ENCODE peak calls at places on chromosomes 12 and 14, in four cellular contexts. One of them, this sample, is unnamed.
A peak's percentile ranks its signal among the peaks of the same experiment; 100 is the strongest.

GRCh38 chr14:97458302-97459137 is 661.3 kb downstream of the VRK1 start:
- DNase-seq in IMR-90: no peak
- DNase-seq in K562: no peak
- DNase-seq in H1: peak; percentile 67
- DNase-seq in this sample: no peak

GRCh38 chr14:71327691-71328090 is 420.4 kb downstream of the PCNX1 start:
- DNase-seq in H1: no peak
- DNase-seq in K562: no peak
- DNase-seq in IMR-90: peak; percentile 37
- DNase-seq in this sample: no peak

GRCh38 chr14:65211341-65211987 is 109.1 kb upstream of the MAX start:
- DNase-seq in H1: no peak
- DNase-seq in K562: peak; percentile 16
- DNase-seq in IMR-90: peak; percentile 85
- DNase-seq in this sample: no peak

GRCh38 chr14:33781267-33781666 is 169.6 kb downstream of the EGLN3 start:
- DNase-seq in K562: no peak
- DNase-seq in H1: no peak
- DNase-seq in IMR-90: no peak
- DNase-seq in this sample: no peak

GRCh38 chr14:53156238-53156637 is 3.1 kb upstream of the DDHD1 start:
- DNase-seq in IMR-90: no peak
- DNase-seq in K562: no peak
- DNase-seq in H1: no peak
- DNase-seq in this sample: no peak

GRCh38 chr14:64939817-64940190 is 2.7 kb downstream of the GPX2 start:
- DNase-seq in IMR-90: no peak
- DNase-seq in H1: no peak
- DNase-seq in K562: no peak
- DNase-seq in this sample: no peak

GRCh38 chr14:105853089-105853906 is 326.9 kb downstream of the TMEM121 start:
- DNase-seq in IMR-90: no peak
- DNase-seq in K562: no peak
- DNase-seq in H1: no peak
- DNase-seq in this sample: peak; percentile 79

GRCh38 chr14:104927901-104928300 is 3.2 kb downstream of the PLD4 start:
- DNase-seq in IMR-90: no peak
- DNase-seq in K562: no peak
- DNase-seq in H1: no peak
- DNase-seq in this sample: no peak

GRCh38 chr14:106372870-106373657 is 846.7 kb downstream of the TMEM121 start:
- DNase-seq in K562: peak; percentile 75
- DNase-seq in IMR-90: no peak
- DNase-seq in H1: peak; percentile 65
- DNase-seq in this sample: no peak

GRCh38 chr12:45975506-45975905 is 14.9 kb downstream of the SCAF11 start:
- DNase-seq in IMR-90: no peak
- DNase-seq in K562: no peak
- DNase-seq in H1: no peak
- DNase-seq in this sample: no peak

GRCh38 chr12:130752692-130753230 is 36.7 kb upstream of the RIMBP2 start:
- DNase-seq in IMR-90: no peak
- DNase-seq in K562: no peak
- DNase-seq in H1: peak; percentile 70
- DNase-seq in this sample: no peak

GRCh38 chr12:52200086-52200782 is 8.4 kb upstream of the KRT80 start:
- DNase-seq in IMR-90: no peak
- DNase-seq in H1: no peak
- DNase-seq in K562: peak; percentile 16
- DNase-seq in this sample: no peak

GRCh38 chr12:65238609-65239008 is 39.9 kb upstream of the MSRB3 start:
- DNase-seq in IMR-90: no peak
- DNase-seq in K562: no peak
- DNase-seq in H1: no peak
- DNase-seq in this sample: no peak

GRCh38 chr14:24721772-24722171 is 87.8 kb upstream of the GZMB start:
- DNase-seq in IMR-90: no peak
- DNase-seq in K562: no peak
- DNase-seq in H1: no peak
- DNase-seq in this sample: no peak

GRCh38 chr14:94775082-94775874 is 5.4 kb upstream of the GSC start:
- DNase-seq in K562: no peak
- DNase-seq in IMR-90: no peak
- DNase-seq in H1: no peak
- DNase-seq in this sample: no peak

GRCh38 chr12:118297284-118297683 is 75.4 kb downstream of the TAOK3 start:
- DNase-seq in IMR-90: no peak
- DNase-seq in H1: no peak
- DNase-seq in K562: no peak
- DNase-seq in this sample: no peak

GRCh38 chr12:66804555-66804954 is 125.7 kb upstream of the GRIP1 start:
- DNase-seq in K562: no peak
- DNase-seq in IMR-90: no peak
- DNase-seq in H1: no peak
- DNase-seq in this sample: no peak

GRCh38 chr12:106309671-106310313 is 7.3 kb downstream of the TCP11L2 start:
- DNase-seq in K562: no peak
- DNase-seq in H1: no peak
- DNase-seq in IMR-90: peak; percentile 75
- DNase-seq in this sample: no peak

GRCh38 chr12:12716151-12716844 is 870 bp upstream of the CDKN1B start:
- DNase-seq in H1: no peak
- DNase-seq in IMR-90: peak; percentile 31
- DNase-seq in K562: no peak
- DNase-seq in this sample: no peak

GRCh38 chr12:128729628-128730121 is 94.1 kb downstream of the SLC15A4 start:
- DNase-seq in IMR-90: no peak
- DNase-seq in H1: no peak
- DNase-seq in K562: peak; percentile 1
- DNase-seq in this sample: no peak

GRCh38 chr14:55136241-55136640 is 7.2 kb downstream of the LGALS3 start:
- DNase-seq in K562: no peak
- DNase-seq in IMR-90: peak; percentile 79
- DNase-seq in H1: no peak
- DNase-seq in this sample: no peak

GRCh38 chr12:6533653-6534157 is 612 bp upstream of the GAPDH start:
- DNase-seq in K562: peak; percentile 87
- DNase-seq in H1: peak; percentile 90
- DNase-seq in IMR-90: peak; percentile 84
- DNase-seq in this sample: no peak

GRCh38 chr14:61466249-61466904 is 145.0 kb downstream of the PRKCH start:
- DNase-seq in H1: peak; percentile 74
- DNase-seq in IMR-90: peak; percentile 98
- DNase-seq in K562: no peak
- DNase-seq in this sample: no peak

GRCh38 chr14:98227000-98227726 is 1044.8 kb downstream of the BCL11B start:
- DNase-seq in H1: no peak
- DNase-seq in IMR-90: no peak
- DNase-seq in K562: no peak
- DNase-seq in this sample: peak; percentile 51

GRCh38 chr12:95548539-95549391 is 2.5 kb downstream of the USP44 start:
- DNase-seq in H1: peak; percentile 83
- DNase-seq in IMR-90: peak; percentile 64
- DNase-seq in K562: peak; percentile 58
- DNase-seq in this sample: no peak

GRCh38 chr12:31318870-31319269 is 7.1 kb downstream of the SINHCAF start:
- DNase-seq in IMR-90: no peak
- DNase-seq in K562: no peak
- DNase-seq in H1: no peak
- DNase-seq in this sample: no peak

GRCh38 chr12:6322969-6323339 is 12.5 kb downstream of the PLEKHG6 start:
- DNase-seq in H1: no peak
- DNase-seq in IMR-90: no peak
- DNase-seq in K562: no peak
- DNase-seq in this sample: no peak

GRCh38 chr12:22518067-22518719 is 26.1 kb downstream of the C2CD5 start:
- DNase-seq in K562: no peak
- DNase-seq in IMR-90: peak; percentile 15
- DNase-seq in H1: no peak
- DNase-seq in this sample: no peak

GRCh38 chr14:99758121-99758871 is 34.9 kb upstream of the EML1 start:
- DNase-seq in H1: no peak
- DNase-seq in K562: no peak
- DNase-seq in IMR-90: peak; percentile 96
- DNase-seq in this sample: no peak

GRCh38 chr14:99763527-99764221 is 29.5 kb upstream of the EML1 start:
- DNase-seq in H1: no peak
- DNase-seq in IMR-90: no peak
- DNase-seq in K562: no peak
- DNase-seq in this sample: no peak

GRCh38 chr14:99758915-99759545 is 34.2 kb upstream of the EML1 start:
- DNase-seq in IMR-90: no peak
- DNase-seq in H1: no peak
- DNase-seq in K562: no peak
- DNase-seq in this sample: no peak

GRCh38 chr14:99759546-99759925 is 33.7 kb upstream of the EML1 start:
- DNase-seq in IMR-90: no peak
- DNase-seq in H1: no peak
- DNase-seq in K562: no peak
- DNase-seq in this sample: no peak

GRCh38 chr14:99760817-99761216 is 32.4 kb upstream of the EML1 start:
- DNase-seq in IMR-90: no peak
- DNase-seq in K562: no peak
- DNase-seq in H1: no peak
- DNase-seq in this sample: no peak
- TF ChIP-seq RFX5 in IMR-90: no peak
- TF ChIP-seq RFX5 in K562: no peak
- TF ChIP-seq RFX5 in H1: no peak
- TF ChIP-seq RFX5 in this sample: no peak

GRCh38 chr14:96187216-96188050 is 17.2 kb upstream of the BDKRB2 start:
- DNase-seq in H1: no peak
- DNase-seq in IMR-90: peak; percentile 64
- DNase-seq in K562: no peak
- DNase-seq in this sample: no peak
- TF ChIP-seq CHD1 in H1: no peak
- TF ChIP-seq CHD1 in IMR-90: no peak
- TF ChIP-seq CHD1 in K562: no peak
- TF ChIP-seq CHD1 in this sample: no peak

GRCh38 chr12:69821441-69822204 is 3.4 kb upstream of the MYRFL start:
- DNase-seq in K562: peak; percentile 25
- DNase-seq in IMR-90: peak; percentile 68
- DNase-seq in H1: no peak
- DNase-seq in this sample: no peak
- TF ChIP-seq RFX5 in K562: no peak
- TF ChIP-seq RFX5 in IMR-90: no peak
- TF ChIP-seq RFX5 in H1: no peak
- TF ChIP-seq RFX5 in this sample: no peak

GRCh38 chr12:1590083-1590979 is 4.0 kb downstream of the FBXL14 start:
- DNase-seq in IMR-90: peak; percentile 63
- DNase-seq in H1: peak; percentile 67
- DNase-seq in K562: no peak
- DNase-seq in this sample: no peak

GRCh38 chr12:1593232-1594044 is 943 bp downstream of the FBXL14 start:
- DNase-seq in IMR-90: no peak
- DNase-seq in H1: peak; percentile 75
- DNase-seq in K562: peak; percentile 46
- DNase-seq in this sample: no peak

GRCh38 chr12:1591543-1591942 is 2.8 kb downstream of the FBXL14 start:
- DNase-seq in H1: no peak
- DNase-seq in IMR-90: peak; percentile 59
- DNase-seq in K562: no peak
- DNase-seq in this sample: no peak

GRCh38 chr12:1592444-1593231 is 1.7 kb downstream of the FBXL14 start:
- DNase-seq in IMR-90: peak; percentile 84
- DNase-seq in K562: peak; percentile 64
- DNase-seq in H1: peak; percentile 72
- DNase-seq in this sample: no peak

DNA sequence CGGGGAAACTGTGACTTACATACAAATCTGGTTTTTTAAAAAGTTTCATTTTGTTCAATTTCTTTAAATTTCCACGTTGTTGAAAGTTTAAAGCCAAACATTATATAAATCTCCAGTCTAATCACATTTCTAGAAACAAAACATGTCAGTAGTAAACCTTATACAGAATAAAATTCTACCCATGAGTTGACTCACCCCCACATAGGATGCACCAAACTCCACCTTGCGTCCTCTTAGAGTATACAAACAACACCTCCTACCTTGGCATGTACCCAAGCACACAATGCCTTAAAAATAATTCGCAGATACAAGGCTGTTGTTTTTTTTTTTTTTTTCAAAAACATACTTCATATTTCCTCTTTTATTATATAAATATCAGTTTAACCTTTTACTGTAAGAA is 3.4 kb downstream of the FBXL14 start:
- DNase-seq in IMR-90: no peak
- DNase-seq in K562: peak; percentile 29
- DNase-seq in H1: no peak
- DNase-seq in this sample: no peak
- TF ChIP-seq CHD1 in IMR-90: no peak
- TF ChIP-seq CHD1 in K562: no peak
- TF ChIP-seq CHD1 in H1: no peak
- TF ChIP-seq CHD1 in this sample: no peak

This sample was measured in GM12878.